ENCODE peak calls at places on chromosomes 6 and 20, in seven cellular contexts. One of them, this sample, is unnamed.

GRCh38 chr20:1946762-1947534 is 46.9 kb downstream of the PDYN start:
- DNase-seq in HCT116: no peak
- DNase-seq in Calu3: no peak
- DNase-seq in tibial artery: no peak
- DNase-seq in cardiac fibroblast: peak; percentile 33
- DNase-seq in D721Med: no peak
- DNase-seq in neural progenitor cell: peak; percentile 96
- DNase-seq in this sample: no peak

GRCh38 chr6:164166515-164166914 is 752.0 kb downstream of the QKI start:
- DNase-seq in HCT116: no peak
- DNase-seq in Calu3: no peak
- DNase-seq in tibial artery: no peak
- DNase-seq in cardiac fibroblast: no peak
- DNase-seq in D721Med: no peak
- DNase-seq in neural progenitor cell: no peak
- DNase-seq in this sample: no peak

GRCh38 chr20:64006490-64006889 is 25.6 kb downstream of the PRPF6 start:
- DNase-seq in HCT116: no peak
- DNase-seq in Calu3: no peak
- DNase-seq in tibial artery: no peak
- DNase-seq in cardiac fibroblast: no peak
- DNase-seq in D721Med: no peak
- DNase-seq in neural progenitor cell: no peak
- DNase-seq in this sample: no peak

GRCh38 chr6:164243949-164244348 is 829.4 kb downstream of the QKI start:
- DNase-seq in HCT116: no peak
- DNase-seq in Calu3: no peak
- DNase-seq in tibial artery: no peak
- DNase-seq in cardiac fibroblast: no peak
- DNase-seq in D721Med: no peak
- DNase-seq in neural progenitor cell: no peak
- DNase-seq in this sample: no peak

GRCh38 chr20:62666736-62667529 is 24.6 kb downstream of the SLCO4A1 start:
- DNase-seq in HCT116: no peak
- DNase-seq in Calu3: peak; percentile 95
- DNase-seq in tibial artery: no peak
- DNase-seq in cardiac fibroblast: peak; percentile 42
- DNase-seq in D721Med: no peak
- DNase-seq in neural progenitor cell: no peak
- DNase-seq in this sample: no peak

GRCh38 chr6:42692151-42692911 is 30.1 kb downstream of the PRPH2 start:
- DNase-seq in HCT116: peak; percentile 64
- DNase-seq in Calu3: no peak
- DNase-seq in tibial artery: no peak
- DNase-seq in cardiac fibroblast: peak; percentile 66
- DNase-seq in D721Med: no peak
- DNase-seq in neural progenitor cell: no peak
- DNase-seq in this sample: peak; percentile 76

GRCh38 chr20:50655325-50655880 is 35.9 kb downstream of the RIPOR3 start:
- DNase-seq in HCT116: no peak
- DNase-seq in Calu3: no peak
- DNase-seq in tibial artery: peak; percentile 79
- DNase-seq in cardiac fibroblast: peak; percentile 96
- DNase-seq in D721Med: no peak
- DNase-seq in neural progenitor cell: peak; percentile 46
- DNase-seq in this sample: peak; percentile 53

GRCh38 chr6:141486942-141487341 is 645.8 kb upstream of the GJE1 start:
- DNase-seq in HCT116: no peak
- DNase-seq in Calu3: no peak
- DNase-seq in tibial artery: no peak
- DNase-seq in cardiac fibroblast: no peak
- DNase-seq in D721Med: no peak
- DNase-seq in neural progenitor cell: no peak
- DNase-seq in this sample: no peak

GRCh38 chr20:45268531-45268930 is 14.2 kb upstream of the SLPI start:
- DNase-seq in HCT116: no peak
- DNase-seq in Calu3: no peak
- DNase-seq in tibial artery: no peak
- DNase-seq in cardiac fibroblast: peak; percentile 38
- DNase-seq in D721Med: no peak
- DNase-seq in neural progenitor cell: no peak
- DNase-seq in this sample: peak; percentile 10

GRCh38 chr6:31559958-31560696 is 12.0 kb upstream of the LTA start:
- DNase-seq in HCT116: no peak
- DNase-seq in Calu3: peak; percentile 68
- DNase-seq in tibial artery: peak; percentile 75
- DNase-seq in cardiac fibroblast: peak; percentile 80
- DNase-seq in D721Med: no peak
- DNase-seq in neural progenitor cell: no peak
- DNase-seq in this sample: peak; percentile 74

GRCh38 chr6:167826230-167827061 is at the start of gene AFDN:
- DNase-seq in HCT116: no peak
- DNase-seq in Calu3: peak; percentile 80
- DNase-seq in tibial artery: peak; percentile 83
- DNase-seq in cardiac fibroblast: peak; percentile 65
- DNase-seq in D721Med: no peak
- DNase-seq in neural progenitor cell: peak; percentile 89
- DNase-seq in this sample: peak; percentile 36

GRCh38 chr6:47700051-47700450 is 1.7 kb downstream of the ADGRF4 start:
- DNase-seq in HCT116: no peak
- DNase-seq in Calu3: peak; percentile 28
- DNase-seq in tibial artery: no peak
- DNase-seq in cardiac fibroblast: peak; percentile 74
- DNase-seq in D721Med: no peak
- DNase-seq in neural progenitor cell: no peak
- DNase-seq in this sample: peak; percentile 8

GRCh38 chr6:122372647-122373046 is 26.8 kb upstream of the HSF2 start:
- DNase-seq in HCT116: no peak
- DNase-seq in Calu3: no peak
- DNase-seq in tibial artery: no peak
- DNase-seq in cardiac fibroblast: peak; percentile 5
- DNase-seq in D721Med: no peak
- DNase-seq in neural progenitor cell: no peak
- DNase-seq in this sample: no peak

GRCh38 chr6:56349196-56349595 is 101.8 kb upstream of the COL21A1 start:
- DNase-seq in HCT116: no peak
- DNase-seq in Calu3: no peak
- DNase-seq in tibial artery: no peak
- DNase-seq in cardiac fibroblast: peak; percentile 63
- DNase-seq in D721Med: no peak
- DNase-seq in neural progenitor cell: no peak
- DNase-seq in this sample: no peak

GRCh38 chr20:10171864-10172751 is 46.5 kb upstream of the SNAP25 start:
- DNase-seq in HCT116: no peak
- DNase-seq in Calu3: peak; percentile 72
- DNase-seq in tibial artery: peak; percentile 73
- DNase-seq in cardiac fibroblast: peak; percentile 24
- DNase-seq in D721Med: peak; percentile 21
- DNase-seq in neural progenitor cell: peak; percentile 63
- DNase-seq in this sample: no peak

GRCh38 chr20:50169329-50169823 is 15.9 kb upstream of the PEDS1 start:
- DNase-seq in HCT116: no peak
- DNase-seq in Calu3: peak; percentile 91
- DNase-seq in tibial artery: peak; percentile 89
- DNase-seq in cardiac fibroblast: peak; percentile 85
- DNase-seq in D721Med: peak; percentile 53
- DNase-seq in neural progenitor cell: peak; percentile 71
- DNase-seq in this sample: peak; percentile 62

GRCh38 chr6:102501615-102502014 is 1108.1 kb downstream of the GRIK2 start:
- DNase-seq in HCT116: no peak
- DNase-seq in Calu3: no peak
- DNase-seq in tibial artery: no peak
- DNase-seq in cardiac fibroblast: no peak
- DNase-seq in D721Med: no peak
- DNase-seq in neural progenitor cell: no peak
- DNase-seq in this sample: no peak

GRCh38 chr20:9270831-9271230 is 201.9 kb downstream of the PLCB4 start:
- DNase-seq in HCT116: no peak
- DNase-seq in Calu3: no peak
- DNase-seq in tibial artery: no peak
- DNase-seq in cardiac fibroblast: peak; percentile 75
- DNase-seq in D721Med: no peak
- DNase-seq in neural progenitor cell: no peak
- DNase-seq in this sample: peak; percentile 57

GRCh38 chr6:105317607-105318533 is 85.0 kb downstream of the PREP start:
- DNase-seq in HCT116: peak; percentile 15
- DNase-seq in Calu3: peak; percentile 46
- DNase-seq in tibial artery: no peak
- DNase-seq in cardiac fibroblast: peak; percentile 10
- DNase-seq in D721Med: no peak
- DNase-seq in neural progenitor cell: peak; percentile 30
- DNase-seq in this sample: no peak
- TF ChIP-seq CTCF in HCT116: peak; percentile 71
- TF ChIP-seq CTCF in Calu3: peak; percentile 45
- TF ChIP-seq CTCF in tibial artery: peak; percentile 3
- TF ChIP-seq CTCF in cardiac fibroblast: peak; percentile 25
- TF ChIP-seq CTCF in D721Med: peak; percentile 17
- TF ChIP-seq CTCF in neural progenitor cell: peak; percentile 51
- TF ChIP-seq CTCF in this sample: peak; percentile 69

GRCh38 chr20:34947336-34947735 is 8.3 kb downstream of the GSS start:
- DNase-seq in HCT116: no peak
- DNase-seq in Calu3: no peak
- DNase-seq in tibial artery: no peak
- DNase-seq in cardiac fibroblast: no peak
- DNase-seq in D721Med: no peak
- DNase-seq in neural progenitor cell: no peak
- DNase-seq in this sample: no peak

GRCh38 chr20:34948030-34948429 is 7.6 kb downstream of the GSS start:
- DNase-seq in HCT116: no peak
- DNase-seq in Calu3: no peak
- DNase-seq in tibial artery: no peak
- DNase-seq in cardiac fibroblast: peak; percentile 54
- DNase-seq in D721Med: no peak
- DNase-seq in neural progenitor cell: no peak
- DNase-seq in this sample: peak; percentile 76

GRCh38 chr20:34949120-34949519 is 6.5 kb downstream of the GSS start:
- DNase-seq in HCT116: no peak
- DNase-seq in Calu3: no peak
- DNase-seq in tibial artery: no peak
- DNase-seq in cardiac fibroblast: no peak
- DNase-seq in D721Med: no peak
- DNase-seq in neural progenitor cell: no peak
- DNase-seq in this sample: no peak

GRCh38 chr20:34945315-34946077 is 10.1 kb downstream of the GSS start:
- DNase-seq in HCT116: no peak
- DNase-seq in Calu3: no peak
- DNase-seq in tibial artery: no peak
- DNase-seq in cardiac fibroblast: no peak
- DNase-seq in D721Med: no peak
- DNase-seq in neural progenitor cell: no peak
- DNase-seq in this sample: no peak

GRCh38 chr20:34946661-34947060 is 8.9 kb downstream of the GSS start:
- DNase-seq in HCT116: no peak
- DNase-seq in Calu3: no peak
- DNase-seq in tibial artery: no peak
- DNase-seq in cardiac fibroblast: no peak
- DNase-seq in D721Med: no peak
- DNase-seq in neural progenitor cell: no peak
- DNase-seq in this sample: no peak
- TF ChIP-seq CTCF in HCT116: no peak
- TF ChIP-seq CTCF in Calu3: no peak
- TF ChIP-seq CTCF in tibial artery: no peak
- TF ChIP-seq CTCF in cardiac fibroblast: no peak
- TF ChIP-seq CTCF in D721Med: no peak
- TF ChIP-seq CTCF in neural progenitor cell: no peak
- TF ChIP-seq CTCF in this sample: no peak

DNA sequence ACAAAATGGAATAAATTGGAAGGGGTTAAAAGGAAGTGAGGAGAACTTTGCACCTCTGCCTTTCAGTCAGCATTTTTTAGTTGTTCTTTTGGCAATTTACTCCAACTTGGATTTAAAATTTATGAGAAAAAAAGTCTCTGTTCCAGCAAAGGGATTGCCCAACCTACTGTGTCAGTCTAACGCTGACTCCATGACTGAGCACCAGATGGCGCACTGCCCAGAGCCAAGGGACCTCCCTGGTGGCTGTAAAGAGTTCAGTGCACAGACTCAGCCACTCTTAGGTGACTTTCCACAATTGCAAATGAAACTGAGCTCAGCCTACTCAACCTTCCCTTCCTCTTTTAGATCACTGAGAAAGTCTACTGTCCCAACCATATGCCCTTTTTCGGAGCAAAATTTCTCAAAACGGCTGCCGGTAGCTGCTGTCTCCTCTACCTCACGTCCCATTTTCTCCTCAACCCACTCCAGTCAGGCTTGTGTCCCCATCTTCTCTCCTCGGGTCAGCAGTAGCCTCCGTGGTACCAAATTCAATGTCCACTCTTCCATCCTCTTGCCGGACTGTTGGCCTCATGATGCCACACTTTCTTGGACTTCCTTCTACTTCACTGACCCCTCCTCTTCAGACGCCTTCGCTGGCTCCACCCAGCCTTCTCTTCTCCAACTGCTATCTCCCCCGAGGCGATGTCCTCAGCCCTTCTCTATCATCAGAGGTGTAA is 38.7 kb downstream of the GSTA2 start:
- DNase-seq in HCT116: peak; percentile 63
- DNase-seq in Calu3: peak; percentile 78
- DNase-seq in tibial artery: peak; percentile 93
- DNase-seq in cardiac fibroblast: peak; percentile 74
- DNase-seq in D721Med: peak; percentile 42
- DNase-seq in neural progenitor cell: peak; percentile 67
- DNase-seq in this sample: peak; percentile 62
- TF ChIP-seq CTCF in HCT116: peak; percentile 97
- TF ChIP-seq CTCF in Calu3: peak; percentile 66
- TF ChIP-seq CTCF in tibial artery: peak; percentile 49
- TF ChIP-seq CTCF in cardiac fibroblast: peak; percentile 56
- TF ChIP-seq CTCF in D721Med: peak; percentile 77
- TF ChIP-seq CTCF in neural progenitor cell: peak; percentile 81
- TF ChIP-seq CTCF in this sample: peak; percentile 84

DNA sequence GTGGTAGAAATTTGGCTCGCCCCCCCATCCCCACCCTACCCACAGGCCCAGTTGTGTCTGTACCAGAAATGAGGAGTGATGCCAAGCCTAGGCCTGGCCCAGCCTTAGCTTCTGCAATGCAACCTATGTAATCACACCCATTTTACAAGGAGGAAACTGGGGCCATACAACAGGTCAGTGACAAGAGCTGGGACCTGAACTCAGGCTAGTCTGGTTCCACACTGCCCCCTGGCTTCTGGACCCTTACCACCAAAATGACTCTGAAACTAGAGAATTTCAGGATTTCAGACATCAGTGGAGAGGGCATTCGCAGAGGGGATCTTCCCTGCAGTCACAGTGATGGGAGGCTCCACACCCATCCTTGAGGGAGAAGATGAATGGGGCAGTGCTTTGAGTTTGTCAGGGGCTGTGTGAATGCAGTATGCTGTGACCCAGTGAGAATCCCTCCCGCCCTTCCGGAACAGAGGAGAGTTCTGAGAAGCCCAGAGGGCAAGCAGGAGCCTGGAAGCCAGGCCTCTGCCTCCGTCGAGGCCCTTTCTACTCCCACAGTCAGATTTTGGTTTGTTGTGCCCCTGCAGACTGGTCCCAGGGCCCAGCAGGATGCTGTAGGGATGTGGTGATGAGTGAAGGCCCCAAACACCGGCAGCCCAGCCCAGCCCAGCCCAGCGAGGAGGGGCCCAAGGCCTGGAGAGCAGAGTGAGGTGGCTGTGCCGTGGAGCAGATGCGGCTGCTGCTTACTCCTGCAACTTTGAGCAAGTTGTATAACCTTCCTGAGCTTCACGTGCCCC is 48.1 kb upstream of the MYL9 start:
- DNase-seq in HCT116: no peak
- DNase-seq in Calu3: peak; percentile 30
- DNase-seq in tibial artery: no peak
- DNase-seq in cardiac fibroblast: no peak
- DNase-seq in D721Med: no peak
- DNase-seq in neural progenitor cell: peak; percentile 57
- DNase-seq in this sample: no peak
- TF ChIP-seq CTCF in HCT116: peak; percentile 49
- TF ChIP-seq CTCF in Calu3: peak; percentile 33
- TF ChIP-seq CTCF in tibial artery: peak; percentile 24
- TF ChIP-seq CTCF in cardiac fibroblast: peak; percentile 18
- TF ChIP-seq CTCF in D721Med: peak; percentile 27
- TF ChIP-seq CTCF in neural progenitor cell: peak; percentile 60
- TF ChIP-seq CTCF in this sample: peak; percentile 70

This sample was measured in HFFc6.